ENCODE peak calls at places on chromosome 16, in five cellular contexts. X, N, S, W and R are unnamed samples. For H3K27me3, the result is how much of the 10 kb centered on the place peaks cover.

GRCh38 chr16:30437511-30438046 is 7.7 kb upstream of the DCTPP1 start:
- DNase-seq in X (no peak), N (no peak), S (no peak), W (no peak), R (no peak)

GRCh38 chr16:81817296-81817695 is 38.2 kb downstream of the PLCG2 start:
- DNase-seq in X (no peak), N (no peak), S (no peak), W (no peak), R (no peak)

GRCh38 chr16:28200661-28201060 is 11.1 kb downstream of the XPO6 start:
- DNase-seq in X (no peak), N (no peak), S (no peak), W (no peak), R (no peak)

GRCh38 chr16:73095885-73096341 is 48.0 kb upstream of the ZFHX3 start:
- DNase-seq in X (no peak), N (no peak), S (no peak), W (peak), R (peak)

GRCh38 chr16:72995151-72995881 is 52.6 kb downstream of the ZFHX3 start:
- DNase-seq in X (peak), N (no peak), S (no peak), W (no peak), R (peak)

GRCh38 chr16:72715267-72715666 is 332.7 kb downstream of the ZFHX3 start:
- DNase-seq in X (no peak), N (no peak), S (no peak), W (no peak), R (no peak)

GRCh38 chr16:54277845-54278703 is 8.5 kb downstream of the IRX3 start:
- DNase-seq in X (no peak), N (no peak), S (no peak), W (no peak), R (no peak)

GRCh38 chr16:30065943-30066881 is 652 bp downstream of the ALDOA start:
- DNase-seq in X (peak), N (no peak), S (no peak), W (peak), R (peak)

GRCh38 chr16:22848451-22848850 is 34.5 kb downstream of the HS3ST2 start:
- DNase-seq in X (no peak), N (no peak), S (no peak), W (no peak), R (no peak)

GRCh38 chr16:48687421-48688038 is 77.5 kb upstream of the N4BP1 start:
- DNase-seq in X (peak), N (peak), S (peak), W (peak), R (peak)

GRCh38 chr16:67707790-67708189 is 11.3 kb downstream of the GFOD2 start:
- DNase-seq in X (no peak), N (no peak), S (no peak), W (no peak), R (no peak)

GRCh38 chr16:87971933-87972332 is 20.7 kb downstream of the BANP start:
- DNase-seq in X (no peak), N (no peak), S (no peak), W (no peak), R (no peak)

GRCh38 chr16:57903656-57904055 is 67.3 kb downstream of the CNGB1 start:
- DNase-seq in X (no peak), N (no peak), S (no peak), W (no peak), R (no peak)

GRCh38 chr16:71852561-71852960 is 6.8 kb downstream of the ATXN1L start:
- DNase-seq in X (no peak), N (no peak), S (no peak), W (no peak), R (no peak)

GRCh38 chr16:8874388-8874787 is 5.6 kb upstream of the CARHSP1 start:
- DNase-seq in X (no peak), N (no peak), S (no peak), W (no peak), R (no peak)

GRCh38 chr16:14324581-14324980 is 253.5 kb downstream of the MRTFB start:
- DNase-seq in X (no peak), N (no peak), S (no peak), W (no peak), R (no peak)

GRCh38 chr16:88476817-88477397 is 23.8 kb downstream of the ZFPM1 start:
- DNase-seq in X (no peak), N (no peak), S (no peak), W (no peak), R (no peak)

GRCh38 chr16:4319454-4319853 is 3.6 kb downstream of the GLIS2 start:
- DNase-seq in X (no peak), N (no peak), S (no peak), W (peak), R (no peak)

GRCh38 chr16:9092282-9092962 is 978 bp downstream of the HAPSTR1 start:
- DNase-seq in X (peak), N (no peak), S (peak), W (peak), R (peak)

GRCh38 chr16:88617268-88618031 is 20.9 kb upstream of the IL17C start:
- DNase-seq in X (no peak), N (no peak), S (no peak), W (no peak), R (no peak)

GRCh38 chr16:11682655-11683096 is 14.4 kb downstream of the SNN start:
- DNase-seq in X (no peak), N (peak), S (no peak), W (no peak), R (no peak)

GRCh38 chr16:70688266-70688742 is 2.5 kb upstream of the MTSS2 start:
- DNase-seq in X (no peak), N (no peak), S (peak), W (no peak), R (peak)

GRCh38 chr16:49019826-49020401 is 261.7 kb downstream of the CBLN1 start:
- DNase-seq in X (no peak), N (no peak), S (no peak), W (no peak), R (no peak)

GRCh38 chr16:22887445-22887844 is 73.5 kb downstream of the HS3ST2 start:
- DNase-seq in X (no peak), N (no peak), S (no peak), W (no peak), R (no peak)

GRCh38 chr16:58306327-58306726 is 11.5 kb upstream of the PRSS54 start:
- DNase-seq in X (peak), N (no peak), S (no peak), W (peak), R (peak)

GRCh38 chr16:80197790-80198201 is 343.0 kb upstream of the DYNLRB2 start:
- DNase-seq in X (no peak), N (peak), S (no peak), W (no peak), R (no peak)

GRCh38 chr16:81366316-81366932 is 51.7 kb downstream of the GAN start:
- DNase-seq in X (no peak), N (peak), S (no peak), W (no peak), R (no peak)

GRCh38 chr16:68860978-68861892 is 17.9 kb downstream of the TANGO6 start:
- DNase-seq in X (no peak), N (no peak), S (no peak), W (no peak), R (no peak)

GRCh38 chr16:68869492-68870084 is 26.3 kb downstream of the TANGO6 start:
- DNase-seq in X (no peak), N (no peak), S (no peak), W (no peak), R (no peak)

DNA sequence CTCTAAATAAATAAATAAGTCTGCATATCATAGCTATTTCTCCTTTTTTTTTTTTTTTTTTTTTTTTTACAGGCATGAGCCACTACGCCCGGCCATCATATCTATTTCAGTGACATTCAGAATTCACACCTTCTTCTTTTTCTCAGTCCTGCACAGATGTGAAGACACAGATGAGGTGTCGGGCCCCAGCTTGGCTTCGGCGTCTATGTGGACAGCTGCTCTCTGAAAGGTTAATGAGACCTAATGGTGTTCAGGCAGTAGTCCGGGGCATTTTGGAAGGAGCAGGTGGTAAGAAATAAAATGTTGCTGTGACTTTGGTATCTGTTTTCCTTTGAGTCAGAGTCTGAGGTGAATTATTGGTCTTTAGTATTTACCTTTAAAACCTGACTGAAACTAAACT is 23.6 kb downstream of the TANGO6 start:
- DNase-seq in X (no peak), N (no peak), S (no peak), W (no peak), R (no peak)
- H3K4me3 ChIP-seq in X (no peak), N (no peak), S (no peak), W (no peak), R (no peak)

GRCh38 chr16:3189869-3190268 is 1.9 kb downstream of the OR1F1 start:
- DNase-seq in X (no peak), N (no peak), S (no peak), W (no peak), R (no peak)
- H3K27me3 ChIP-seq in X (half or more), N (under half), S (half or more), W (half or more), R (under half)

GRCh38 chr16:17657037-17657436 is 186.3 kb upstream of the XYLT1 start:
- DNase-seq in X (no peak), N (no peak), S (no peak), W (no peak), R (no peak)
- H3K4me3 ChIP-seq in X (no peak), N (no peak), S (no peak), W (no peak), R (no peak)

GRCh38 chr16:19188406-19188805 is 20.4 kb downstream of the SYT17 start:
- DNase-seq in X (no peak), N (no peak), S (no peak), W (no peak), R (no peak)

GRCh38 chr16:19183187-19183586 is 15.1 kb downstream of the SYT17 start:
- DNase-seq in X (no peak), N (no peak), S (no peak), W (no peak), R (no peak)

GRCh38 chr16:19186403-19186802 is 18.4 kb downstream of the SYT17 start:
- DNase-seq in X (no peak), N (no peak), S (no peak), W (no peak), R (no peak)

GRCh38 chr16:19184823-19185509 is 16.9 kb downstream of the SYT17 start:
- DNase-seq in X (no peak), N (no peak), S (no peak), W (no peak), R (no peak)

GRCh38 chr16:19185510-19185851 is 17.4 kb downstream of the SYT17 start:
- DNase-seq in X (no peak), N (no peak), S (no peak), W (no peak), R (no peak)
- H3K27me3 ChIP-seq in X (under half), N (under half), S (under half), W (under half), R (under half)

GRCh38 chr16:270381-271255 is 5.1 kb downstream of the RGS11 start:
- DNase-seq in X (no peak), N (no peak), S (no peak), W (no peak), R (no peak)
- H3K4me3 ChIP-seq in X (no peak), N (no peak), S (no peak), W (no peak), R (no peak)

DNA sequence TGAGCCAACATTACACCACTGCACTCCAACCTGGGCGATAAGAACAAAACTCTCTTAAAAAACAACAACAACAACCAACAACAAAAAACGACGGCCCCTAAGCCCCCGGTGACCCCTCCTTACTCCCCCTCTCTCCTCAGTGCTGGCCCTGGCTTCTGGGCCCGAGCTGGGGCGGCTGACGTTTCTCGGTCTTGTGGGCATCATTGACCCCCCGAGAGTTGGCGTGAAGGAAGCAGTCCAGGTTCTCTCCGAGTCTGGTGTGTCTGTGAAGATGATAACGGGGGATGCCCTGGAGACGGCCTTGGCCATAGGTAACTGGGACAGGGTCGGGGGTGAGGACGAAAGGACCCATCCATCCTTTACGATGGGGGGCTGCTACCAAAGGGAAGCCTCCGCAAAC is 52.7 kb downstream of the MEAK7 start:
- DNase-seq in X (no peak), N (no peak), S (no peak), W (no peak), R (no peak)
- H3K27me3 ChIP-seq in X (under half), N (under half), S (under half), W (under half), R (under half)

DNA sequence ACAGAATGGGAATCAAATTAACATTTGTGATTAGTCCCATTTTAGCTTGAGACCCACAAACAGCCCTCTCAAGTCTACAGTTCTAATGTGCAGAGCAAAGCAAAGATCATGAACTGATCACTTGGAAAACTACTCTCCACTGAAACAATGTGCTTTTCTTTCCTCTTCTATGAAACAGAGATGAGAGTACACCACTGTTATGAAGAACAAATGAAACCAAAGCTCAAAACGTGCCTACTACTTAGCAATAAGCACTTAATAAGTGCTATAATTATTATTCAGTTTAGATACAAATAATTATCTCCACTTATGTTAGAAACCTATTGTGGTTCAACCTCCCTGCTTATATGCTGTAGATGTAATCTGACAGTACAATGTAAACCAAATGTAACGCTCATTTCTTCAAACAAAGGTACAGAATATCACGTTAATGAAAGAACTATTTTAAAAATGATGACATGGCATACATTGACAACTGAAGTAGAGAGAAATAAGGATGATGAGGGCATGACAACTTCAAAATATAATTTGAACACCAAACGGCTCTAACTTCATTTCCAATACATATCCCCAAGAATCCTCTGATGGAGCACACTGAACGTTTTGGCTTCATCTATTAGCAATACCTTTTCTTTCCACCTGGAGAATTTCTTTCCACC is 2.0 kb downstream of the VPS35 start:
- DNase-seq in X (no peak), N (no peak), S (no peak), W (no peak), R (no peak)
- H3K4me3 ChIP-seq in X (no peak), N (peak), S (no peak), W (no peak), R (no peak)

DNA sequence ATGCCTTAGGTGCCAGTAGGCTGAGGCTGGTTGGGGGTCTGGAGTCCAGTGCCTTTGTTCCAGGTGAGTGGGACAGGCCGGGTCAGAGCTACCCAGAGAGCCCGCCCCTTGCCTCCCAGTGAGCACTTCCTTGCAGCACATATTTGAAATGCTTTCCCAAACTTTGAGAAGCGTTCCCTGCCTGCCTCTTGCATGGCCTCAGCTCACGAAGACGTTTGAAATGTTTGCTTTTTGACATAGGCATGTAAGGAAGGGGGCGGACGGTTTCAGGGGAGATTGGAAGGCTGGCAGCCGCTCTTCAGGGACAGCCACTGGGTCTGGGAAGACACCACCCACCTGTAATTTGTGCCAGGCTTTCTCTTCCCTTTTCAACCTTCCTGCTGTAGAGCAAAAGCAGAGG is 5.1 kb upstream of the FOXL1 start:
- DNase-seq in X (no peak), N (no peak), S (no peak), W (no peak), R (no peak)
- H3K27me3 ChIP-seq in X (half or more), N (under half), S (half or more), W (half or more), R (half or more)